ENCODE peak calls at places on chromosomes 3 and 15, in seven cellular contexts. X is left ventricle myocardium inferior, E is upper lobe of left lung, J is keratinocyte, A is fibroblast of lung, V is psoas muscle, G is spleen. O is an unnamed sample.

GRCh38 chr15:101425787-101426365 is 63.6 kb downstream of the PCSK6 start:
- DNase-seq in X (no peak), A (no peak), J (no peak), E (no peak), V (no peak), G (no peak), O (no peak)

GRCh38 chr3:177676148-177676547 is 478.9 kb upstream of the TBL1XR1 start:
- DNase-seq in J (no peak), E (no peak), X (no peak), G (no peak), A (no peak), V (no peak), O (no peak)

GRCh38 chr3:50189274-50189673 is 2.1 kb upstream of the GNAT1 start:
- DNase-seq in G (no peak), V (peak; percentile 84), J (no peak), A (peak; percentile 84), X (peak; percentile 69), E (peak; percentile 74), O (peak; percentile 57)

GRCh38 chr3:31244929-31245817 is 287.6 kb upstream of the STT3B start:
- DNase-seq in J (no peak), G (no peak), E (no peak), X (no peak), V (no peak), A (no peak), O (no peak)

GRCh38 chr15:82183121-82184031 is 79.2 kb downstream of the EFL1 start:
- DNase-seq in X (no peak), J (no peak), E (no peak), V (no peak), A (peak; percentile 93), G (no peak), O (no peak)

GRCh38 chr3:61901986-61902385 is 340.6 kb downstream of the PTPRG start:
- DNase-seq in X (no peak), A (no peak), G (no peak), E (no peak), J (no peak), V (no peak), O (no peak)

GRCh38 chr3:46943237-46944187 is 33.0 kb downstream of the CCDC12 start:
- DNase-seq in E (peak; percentile 82), V (no peak), A (no peak), X (no peak), G (peak; percentile 47), J (no peak), O (no peak)

GRCh38 chr15:80977627-80978036 is 12.0 kb downstream of the MESD start:
- DNase-seq in E (peak; percentile 74), V (peak; percentile 74), J (no peak), X (peak; percentile 46), G (no peak), A (peak; percentile 61), O (peak; percentile 93)

GRCh38 chr3:44241706-44242105 is at the start of gene TOPAZ1:
- DNase-seq in A (no peak), J (no peak), E (no peak), V (no peak), X (no peak), G (no peak), O (no peak)

GRCh38 chr3:184354121-184354728 is 7.2 kb downstream of the CLCN2 start:
- DNase-seq in G (no peak), V (no peak), J (no peak), A (peak; percentile 35), X (no peak), E (peak; percentile 39), O (peak; percentile 82)

GRCh38 chr3:140848675-140849074 is 93.0 kb upstream of the SLC25A36 start:
- DNase-seq in A (no peak), V (no peak), J (no peak), X (no peak), G (no peak), E (no peak), O (no peak)

GRCh38 chr3:76500746-76501275 is 539.1 kb upstream of the ROBO2 start:
- DNase-seq in G (no peak), J (no peak), A (peak; percentile 6), X (no peak), E (no peak), V (no peak), O (no peak)

GRCh38 chr15:73959012-73959581 is 32.8 kb downstream of the LOXL1 start:
- DNase-seq in J (no peak), X (no peak), A (no peak), V (no peak), E (no peak), G (peak; percentile 72), O (no peak)

GRCh38 chr3:114672692-114673447 is 379.0 kb downstream of the TIGIT start:
- DNase-seq in X (no peak), A (no peak), V (no peak), J (no peak), G (no peak), E (no peak), O (peak; percentile 79)

GRCh38 chr3:171066216-171066615 is 39.7 kb upstream of the SLC2A2 start:
- DNase-seq in V (no peak), X (no peak), E (no peak), G (no peak), J (no peak), A (no peak), O (no peak)

GRCh38 chr15:68318931-68319909 is 41.7 kb downstream of the FEM1B start:
- DNase-seq in G (peak; percentile 42), X (no peak), V (no peak), E (no peak), A (no peak), J (no peak), O (no peak)

GRCh38 chr3:185711255-185711870 is 113.5 kb downstream of the IGF2BP2 start:
- DNase-seq in A (no peak), E (no peak), V (no peak), J (no peak), X (no peak), G (no peak), O (no peak)

GRCh38 chr3:25174251-25174650 is 253.8 kb upstream of the RARB start:
- DNase-seq in E (no peak), X (no peak), V (no peak), J (no peak), A (no peak), G (no peak), O (no peak)

GRCh38 chr3:23259515-23259914 is 56.4 kb downstream of the UBE2E2 start:
- DNase-seq in X (no peak), V (no peak), G (no peak), E (no peak), J (no peak), A (no peak), O (no peak)

GRCh38 chr3:126539558-126540250 is 15.7 kb downstream of the CHST13 start:
- DNase-seq in G (peak; percentile 69), J (no peak), A (no peak), V (peak; percentile 33), X (no peak), E (peak; percentile 12), O (peak; percentile 0)

GRCh38 chr3:175270199-175270837 is 411.2 kb downstream of the NAALADL2 start:
- DNase-seq in J (no peak), G (no peak), E (no peak), X (no peak), A (peak; percentile 70), V (no peak), O (peak; percentile 82)

GRCh38 chr15:58077427-58077826 is 11.9 kb upstream of the ALDH1A2 start:
- DNase-seq in V (no peak), E (no peak), G (no peak), J (no peak), X (no peak), A (no peak), O (no peak)

GRCh38 chr3:195163719-195164572 is 107.0 kb downstream of the XXYLT1 start:
- DNase-seq in E (no peak), V (no peak), X (no peak), A (no peak), G (no peak), J (no peak), O (no peak)

GRCh38 chr3:170275832-170276231 is 53.6 kb downstream of the PRKCI start:
- DNase-seq in V (no peak), X (no peak), J (no peak), G (no peak), E (no peak), A (no peak), O (no peak)

GRCh38 chr3:124121379-124122336 is 129.7 kb upstream of the ROPN1 start:
- DNase-seq in V (no peak), X (no peak), J (no peak), G (no peak), A (no peak), E (no peak), O (no peak)

DNA sequence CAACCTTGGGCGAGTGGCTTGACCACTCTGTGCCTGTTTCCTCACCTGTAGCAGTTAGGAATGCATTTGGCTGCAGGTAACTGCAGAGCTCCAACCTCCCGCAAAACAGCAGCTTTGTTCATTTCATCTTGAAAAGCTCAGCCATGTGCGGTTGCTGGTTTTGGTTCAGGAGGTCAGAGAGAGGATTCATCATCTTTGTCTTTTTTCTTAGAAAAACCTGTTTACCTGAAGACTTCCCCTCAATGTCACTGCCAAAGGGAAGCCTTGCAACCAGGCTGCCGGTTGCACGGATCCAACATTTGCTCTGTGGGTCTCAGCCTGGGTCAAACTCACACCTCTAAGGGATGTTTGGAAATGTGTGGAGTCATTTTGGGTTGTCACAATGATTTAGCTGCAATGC is 16.4 kb upstream of the FURIN start:
- DNase-seq in E (no peak), J (no peak), X (no peak), V (no peak), G (no peak), A (no peak), O (no peak)
- H3K4me1 ChIP-seq in E (no peaks in the 10 kb centered on the region), J (peaks cover 6% of the 10 kb centered on the region), X (no peaks in the 10 kb centered on the region), V (no peaks in the 10 kb centered on the region), G (peaks cover 45% of the 10 kb centered on the region), A (peaks cover 9% of the 10 kb centered on the region), O (no peaks in the 10 kb centered on the region)

DNA sequence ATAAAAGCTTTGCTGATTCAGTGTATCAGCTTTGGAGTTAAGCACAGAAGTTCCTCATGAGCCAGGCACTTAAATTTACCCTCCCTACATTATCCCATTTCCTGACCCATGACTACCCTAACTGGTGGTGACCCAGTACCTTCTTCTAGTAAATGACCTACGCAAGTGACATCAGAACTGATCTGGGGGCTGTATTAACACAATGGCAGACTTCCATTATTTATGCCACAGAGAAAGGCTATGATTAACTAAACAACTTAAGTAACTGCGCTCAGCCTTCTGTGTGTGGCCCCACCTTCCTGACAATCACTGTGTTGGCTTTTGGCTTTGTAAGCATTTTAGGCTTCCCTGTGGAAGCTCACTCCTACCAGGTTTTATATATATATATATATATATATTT is 1.9 kb downstream of the MB21D2 start:
- DNase-seq in X (no peak), J (no peak), V (no peak), A (no peak), G (no peak), E (no peak), O (peak; percentile 29)
- H3K4me3 ChIP-seq in X (peak overlapping the region; percentile 78), J (peak overlapping the region; percentile 96), V (peak overlapping the region; percentile 71), A (peak overlapping the region; percentile 33), G (no peak overlapping the region), E (peak overlapping the region; percentile 70), O (peak overlapping the region; percentile 91)

GRCh38 chr3:149163066-149163465 is 33.6 kb downstream of the HPS3 start:
- DNase-seq in X (no peak), V (no peak), A (no peak), J (no peak), E (no peak), G (no peak), O (no peak)
- H3K36me3 ChIP-seq in X (peaks cover 85% of the 10 kb centered on the region), V (no peaks in the 10 kb centered on the region), A (peaks cover 5% of the 10 kb centered on the region), J (no peaks in the 10 kb centered on the region), E (peaks cover 2% of the 10 kb centered on the region), G (peaks cover 100% of the 10 kb centered on the region), O (peaks cover 30% of the 10 kb centered on the region)

DNA sequence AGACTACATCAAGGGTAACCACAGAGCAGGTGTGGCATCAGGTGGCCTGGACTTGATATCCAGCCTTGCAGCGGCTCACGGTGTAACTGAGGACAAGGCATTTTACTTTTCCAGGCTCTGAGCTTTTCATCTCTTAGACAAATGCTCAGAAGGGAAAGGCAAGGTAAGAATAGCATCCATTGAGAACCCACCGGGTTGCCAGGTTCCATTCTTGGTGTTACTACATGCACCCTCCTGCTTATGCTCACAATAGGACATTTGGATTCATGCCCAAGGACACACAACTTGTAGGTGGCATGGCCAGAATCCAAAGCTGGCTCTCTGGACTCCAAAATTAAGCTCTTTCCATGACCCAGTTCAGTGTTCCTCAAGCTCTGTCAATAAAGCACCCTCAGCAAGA is 85.5 kb downstream of the CCNL1 start:
- DNase-seq in V (no peak), A (no peak), J (no peak), G (no peak), E (no peak), X (no peak), O (no peak)
- H3K4me1 ChIP-seq in V (no peaks in the 10 kb centered on the region), A (peaks cover 3% of the 10 kb centered on the region), J (no peaks in the 10 kb centered on the region), G (no peaks in the 10 kb centered on the region), E (no peaks in the 10 kb centered on the region), X (peaks cover 14% of the 10 kb centered on the region), O (no peaks in the 10 kb centered on the region)

O was measured in HAP-1.